ENCODE peak calls at places on chromosomes 1 and 21, in eight cellular contexts. One of them, this sample, is unnamed.

GRCh38 chr1:9233241-9233941 is 1.2 kb upstream of the H6PD start:
- DNase-seq in Caco-2: no peak
- DNase-seq in mammary epithelial cell: no peak
- DNase-seq in heart left ventricle: peak; percentile 92
- DNase-seq in fibroblast of lung: peak; percentile 54
- DNase-seq in transverse colon: peak; percentile 68
- DNase-seq in CD8-positive, alpha-beta T cell: no peak
- DNase-seq in lower lobe of right lung: peak; percentile 89
- DNase-seq in this sample: no peak

GRCh38 chr1:116254776-116255175 is 118.3 kb upstream of the ATP1A1 start:
- DNase-seq in Caco-2: no peak
- DNase-seq in mammary epithelial cell: peak; percentile 30
- DNase-seq in heart left ventricle: no peak
- DNase-seq in fibroblast of lung: peak; percentile 1
- DNase-seq in transverse colon: peak; percentile 79
- DNase-seq in CD8-positive, alpha-beta T cell: no peak
- DNase-seq in lower lobe of right lung: no peak
- DNase-seq in this sample: no peak

GRCh38 chr1:190563230-190563629 is 85.6 kb upstream of the BRINP3 start:
- DNase-seq in Caco-2: no peak
- DNase-seq in mammary epithelial cell: no peak
- DNase-seq in heart left ventricle: no peak
- DNase-seq in fibroblast of lung: no peak
- DNase-seq in transverse colon: no peak
- DNase-seq in CD8-positive, alpha-beta T cell: no peak
- DNase-seq in lower lobe of right lung: no peak
- DNase-seq in this sample: no peak

GRCh38 chr21:46117586-46118304 is 19.8 kb downstream of the COL6A2 start:
- DNase-seq in Caco-2: no peak
- DNase-seq in mammary epithelial cell: no peak
- DNase-seq in heart left ventricle: peak; percentile 25
- DNase-seq in fibroblast of lung: no peak
- DNase-seq in transverse colon: peak; percentile 5
- DNase-seq in CD8-positive, alpha-beta T cell: no peak
- DNase-seq in lower lobe of right lung: peak; percentile 44
- DNase-seq in this sample: peak; percentile 34

GRCh38 chr1:163472267-163472666 is 150.5 kb downstream of the NUF2 start:
- DNase-seq in Caco-2: no peak
- DNase-seq in mammary epithelial cell: no peak
- DNase-seq in heart left ventricle: no peak
- DNase-seq in fibroblast of lung: peak; percentile 1
- DNase-seq in transverse colon: no peak
- DNase-seq in CD8-positive, alpha-beta T cell: no peak
- DNase-seq in lower lobe of right lung: no peak
- DNase-seq in this sample: no peak

GRCh38 chr1:54577612-54578011 is 29.6 kb downstream of the ACOT11 start:
- DNase-seq in Caco-2: no peak
- DNase-seq in mammary epithelial cell: no peak
- DNase-seq in heart left ventricle: peak; percentile 87
- DNase-seq in fibroblast of lung: peak; percentile 19
- DNase-seq in transverse colon: peak; percentile 72
- DNase-seq in CD8-positive, alpha-beta T cell: no peak
- DNase-seq in lower lobe of right lung: peak; percentile 86
- DNase-seq in this sample: no peak

GRCh38 chr1:52683367-52683940 is 14.7 kb downstream of the COA7 start:
- DNase-seq in Caco-2: no peak
- DNase-seq in mammary epithelial cell: no peak
- DNase-seq in heart left ventricle: no peak
- DNase-seq in fibroblast of lung: no peak
- DNase-seq in transverse colon: no peak
- DNase-seq in CD8-positive, alpha-beta T cell: no peak
- DNase-seq in lower lobe of right lung: no peak
- DNase-seq in this sample: no peak

GRCh38 chr1:169648187-169648586 is 18.3 kb upstream of the SELP start:
- DNase-seq in Caco-2: no peak
- DNase-seq in mammary epithelial cell: no peak
- DNase-seq in heart left ventricle: no peak
- DNase-seq in fibroblast of lung: no peak
- DNase-seq in transverse colon: no peak
- DNase-seq in CD8-positive, alpha-beta T cell: no peak
- DNase-seq in lower lobe of right lung: no peak
- DNase-seq in this sample: no peak

GRCh38 chr1:11531314-11531870 is 52.4 kb downstream of the DISP3 start:
- DNase-seq in Caco-2: peak; percentile 20
- DNase-seq in mammary epithelial cell: peak; percentile 79
- DNase-seq in heart left ventricle: no peak
- DNase-seq in fibroblast of lung: no peak
- DNase-seq in transverse colon: no peak
- DNase-seq in CD8-positive, alpha-beta T cell: no peak
- DNase-seq in lower lobe of right lung: no peak
- DNase-seq in this sample: no peak

GRCh38 chr1:212782422-212783154 is 9.0 kb downstream of the NSL1 start:
- DNase-seq in Caco-2: no peak
- DNase-seq in mammary epithelial cell: peak; percentile 7
- DNase-seq in heart left ventricle: peak; percentile 40
- DNase-seq in fibroblast of lung: peak; percentile 55
- DNase-seq in transverse colon: no peak
- DNase-seq in CD8-positive, alpha-beta T cell: no peak
- DNase-seq in lower lobe of right lung: no peak
- DNase-seq in this sample: peak; percentile 23

GRCh38 chr1:39485046-39485803 is 6.2 kb upstream of the BMP8A start:
- DNase-seq in Caco-2: no peak
- DNase-seq in mammary epithelial cell: no peak
- DNase-seq in heart left ventricle: peak; percentile 67
- DNase-seq in fibroblast of lung: no peak
- DNase-seq in transverse colon: no peak
- DNase-seq in CD8-positive, alpha-beta T cell: no peak
- DNase-seq in lower lobe of right lung: no peak
- DNase-seq in this sample: no peak
- H3K36me3 ChIP-seq in Caco-2: no peaks in the 10 kb centered on the region
- H3K36me3 ChIP-seq in mammary epithelial cell: peaks cover 24% of the 10 kb centered on the region
- H3K36me3 ChIP-seq in heart left ventricle: peaks cover 39% of the 10 kb centered on the region
- H3K36me3 ChIP-seq in fibroblast of lung: peaks cover 22% of the 10 kb centered on the region
- H3K36me3 ChIP-seq in transverse colon: no peaks in the 10 kb centered on the region
- H3K36me3 ChIP-seq in CD8-positive, alpha-beta T cell: peaks cover 32% of the 10 kb centered on the region
- H3K36me3 ChIP-seq in lower lobe of right lung: peaks cover 83% of the 10 kb centered on the region
- H3K36me3 ChIP-seq in this sample: peaks cover 42% of the 10 kb centered on the region

DNA sequence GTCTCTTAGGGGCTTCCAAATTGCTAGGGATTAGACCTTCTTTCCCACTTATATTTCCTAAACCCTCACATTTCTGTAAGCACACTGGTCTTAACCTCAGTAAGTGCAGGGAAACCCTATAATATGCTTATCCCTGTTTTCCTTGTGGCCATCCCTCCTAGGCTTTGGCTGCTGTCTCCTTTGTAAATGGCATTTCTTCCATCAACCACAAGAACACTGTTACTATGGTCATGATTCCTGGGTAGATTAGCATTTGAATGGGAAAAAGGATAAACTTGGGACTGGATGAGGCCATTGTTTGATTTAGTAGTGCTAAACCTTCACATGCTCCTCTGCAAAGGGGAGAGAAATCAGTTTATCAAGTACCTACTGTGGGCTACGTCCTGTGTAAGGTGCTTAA is 16.2 kb upstream of the AGO3 start:
- DNase-seq in Caco-2: no peak
- DNase-seq in mammary epithelial cell: no peak
- DNase-seq in heart left ventricle: no peak
- DNase-seq in fibroblast of lung: no peak
- DNase-seq in transverse colon: no peak
- DNase-seq in CD8-positive, alpha-beta T cell: no peak
- DNase-seq in lower lobe of right lung: no peak
- DNase-seq in this sample: no peak
- H3K36me3 ChIP-seq in Caco-2: no peaks in the 10 kb centered on the region
- H3K36me3 ChIP-seq in mammary epithelial cell: peaks cover 14% of the 10 kb centered on the region
- H3K36me3 ChIP-seq in heart left ventricle: peaks cover 47% of the 10 kb centered on the region
- H3K36me3 ChIP-seq in fibroblast of lung: peaks cover 11% of the 10 kb centered on the region
- H3K36me3 ChIP-seq in transverse colon: no peaks in the 10 kb centered on the region
- H3K36me3 ChIP-seq in CD8-positive, alpha-beta T cell: peaks cover 57% of the 10 kb centered on the region
- H3K36me3 ChIP-seq in lower lobe of right lung: peaks cover 97% of the 10 kb centered on the region
- H3K36me3 ChIP-seq in this sample: peaks cover 67% of the 10 kb centered on the region

GRCh38 chr21:42864812-42865211 is 14.5 kb downstream of the WDR4 start:
- DNase-seq in Caco-2: no peak
- DNase-seq in mammary epithelial cell: no peak
- DNase-seq in heart left ventricle: no peak
- DNase-seq in fibroblast of lung: no peak
- DNase-seq in transverse colon: no peak
- DNase-seq in CD8-positive, alpha-beta T cell: no peak
- DNase-seq in lower lobe of right lung: no peak
- DNase-seq in this sample: no peak

GRCh38 chr21:42865361-42866160 is 13.8 kb downstream of the WDR4 start:
- DNase-seq in Caco-2: no peak
- DNase-seq in mammary epithelial cell: no peak
- DNase-seq in heart left ventricle: no peak
- DNase-seq in fibroblast of lung: no peak
- DNase-seq in transverse colon: no peak
- DNase-seq in CD8-positive, alpha-beta T cell: no peak
- DNase-seq in lower lobe of right lung: peak; percentile 92
- DNase-seq in this sample: no peak

GRCh38 chr21:42862774-42863503 is 16.4 kb downstream of the WDR4 start:
- DNase-seq in Caco-2: peak; percentile 15
- DNase-seq in mammary epithelial cell: peak; percentile 44
- DNase-seq in heart left ventricle: no peak
- DNase-seq in fibroblast of lung: no peak
- DNase-seq in transverse colon: peak; percentile 41
- DNase-seq in CD8-positive, alpha-beta T cell: no peak
- DNase-seq in lower lobe of right lung: no peak
- DNase-seq in this sample: no peak

GRCh38 chr21:42863504-42863870 is 15.9 kb downstream of the WDR4 start:
- DNase-seq in Caco-2: no peak
- DNase-seq in mammary epithelial cell: no peak
- DNase-seq in heart left ventricle: no peak
- DNase-seq in fibroblast of lung: no peak
- DNase-seq in transverse colon: no peak
- DNase-seq in CD8-positive, alpha-beta T cell: no peak
- DNase-seq in lower lobe of right lung: no peak
- DNase-seq in this sample: no peak

DNA sequence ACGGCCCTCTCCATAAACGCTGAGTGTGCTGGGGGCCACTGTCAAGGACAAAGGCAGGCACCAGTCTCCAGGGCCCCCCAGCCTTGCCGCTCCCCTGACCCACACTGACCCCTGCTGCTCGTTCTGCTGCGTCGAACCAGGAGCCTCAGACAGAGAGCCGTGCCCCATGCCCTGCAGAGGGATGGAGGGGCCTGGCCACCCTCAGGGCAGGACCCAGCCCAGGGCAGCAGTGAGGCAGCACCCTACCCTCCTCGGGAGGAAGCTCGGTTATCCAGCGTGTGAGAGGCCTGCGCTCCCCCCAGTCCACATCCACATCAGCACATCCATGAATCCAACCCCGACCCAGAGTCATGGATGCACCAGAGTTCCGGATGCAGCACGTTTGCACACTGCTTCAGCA is 15.1 kb downstream of the WDR4 start:
- DNase-seq in Caco-2: no peak
- DNase-seq in mammary epithelial cell: no peak
- DNase-seq in heart left ventricle: no peak
- DNase-seq in fibroblast of lung: no peak
- DNase-seq in transverse colon: no peak
- DNase-seq in CD8-positive, alpha-beta T cell: no peak
- DNase-seq in lower lobe of right lung: no peak
- DNase-seq in this sample: no peak
- H3K36me3 ChIP-seq in Caco-2: peaks cover 2% of the 10 kb centered on the region
- H3K36me3 ChIP-seq in mammary epithelial cell: peaks cover 23% of the 10 kb centered on the region
- H3K36me3 ChIP-seq in heart left ventricle: no peaks in the 10 kb centered on the region
- H3K36me3 ChIP-seq in fibroblast of lung: peaks cover 22% of the 10 kb centered on the region
- H3K36me3 ChIP-seq in transverse colon: no peaks in the 10 kb centered on the region
- H3K36me3 ChIP-seq in CD8-positive, alpha-beta T cell: peaks cover 45% of the 10 kb centered on the region
- H3K36me3 ChIP-seq in lower lobe of right lung: peaks cover 65% of the 10 kb centered on the region
- H3K36me3 ChIP-seq in this sample: peaks cover 21% of the 10 kb centered on the region

GRCh38 chr1:85566890-85567289 is 13.7 kb upstream of the CCN1 start:
- DNase-seq in Caco-2: no peak
- DNase-seq in mammary epithelial cell: peak; percentile 29
- DNase-seq in heart left ventricle: no peak
- DNase-seq in fibroblast of lung: peak; percentile 59
- DNase-seq in transverse colon: no peak
- DNase-seq in CD8-positive, alpha-beta T cell: no peak
- DNase-seq in lower lobe of right lung: no peak
- DNase-seq in this sample: no peak

GRCh38 chr1:85568660-85569059 is 11.9 kb upstream of the CCN1 start:
- DNase-seq in Caco-2: no peak
- DNase-seq in mammary epithelial cell: no peak
- DNase-seq in heart left ventricle: no peak
- DNase-seq in fibroblast of lung: peak; percentile 23
- DNase-seq in transverse colon: no peak
- DNase-seq in CD8-positive, alpha-beta T cell: no peak
- DNase-seq in lower lobe of right lung: no peak
- DNase-seq in this sample: no peak

GRCh38 chr1:85559890-85560289 is 20.7 kb upstream of the CCN1 start:
- DNase-seq in Caco-2: no peak
- DNase-seq in mammary epithelial cell: no peak
- DNase-seq in heart left ventricle: no peak
- DNase-seq in fibroblast of lung: no peak
- DNase-seq in transverse colon: no peak
- DNase-seq in CD8-positive, alpha-beta T cell: no peak
- DNase-seq in lower lobe of right lung: no peak
- DNase-seq in this sample: no peak

GRCh38 chr1:85560305-85560704 is 20.3 kb upstream of the CCN1 start:
- DNase-seq in Caco-2: no peak
- DNase-seq in mammary epithelial cell: no peak
- DNase-seq in heart left ventricle: no peak
- DNase-seq in fibroblast of lung: no peak
- DNase-seq in transverse colon: no peak
- DNase-seq in CD8-positive, alpha-beta T cell: no peak
- DNase-seq in lower lobe of right lung: no peak
- DNase-seq in this sample: no peak

DNA sequence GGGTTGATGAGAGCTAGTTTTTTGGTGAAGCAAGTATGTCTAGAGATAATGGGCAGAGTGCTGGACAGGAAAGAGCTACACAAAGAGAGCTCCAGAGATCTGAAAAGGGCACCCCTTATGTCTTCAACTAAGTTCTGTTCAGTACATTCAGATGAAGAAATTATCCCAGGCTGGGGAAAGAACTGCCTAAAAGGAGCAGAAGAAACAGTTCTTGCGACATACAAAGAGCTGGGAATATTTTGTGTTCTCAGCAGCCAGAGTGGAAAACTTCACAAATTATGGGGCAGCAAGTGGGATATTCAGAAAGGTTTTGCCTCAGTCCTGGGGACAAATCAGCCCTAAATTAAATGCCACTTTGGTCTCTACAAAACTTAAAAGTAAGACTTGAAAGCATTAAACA is 17.4 kb upstream of the CCN1 start:
- DNase-seq in Caco-2: no peak
- DNase-seq in mammary epithelial cell: no peak
- DNase-seq in heart left ventricle: no peak
- DNase-seq in fibroblast of lung: no peak
- DNase-seq in transverse colon: no peak
- DNase-seq in CD8-positive, alpha-beta T cell: no peak
- DNase-seq in lower lobe of right lung: no peak
- DNase-seq in this sample: no peak
- H3K36me3 ChIP-seq in Caco-2: no peaks in the 10 kb centered on the region
- H3K36me3 ChIP-seq in mammary epithelial cell: no peaks in the 10 kb centered on the region
- H3K36me3 ChIP-seq in heart left ventricle: no peaks in the 10 kb centered on the region
- H3K36me3 ChIP-seq in fibroblast of lung: peaks cover 2% of the 10 kb centered on the region
- H3K36me3 ChIP-seq in transverse colon: no peaks in the 10 kb centered on the region
- H3K36me3 ChIP-seq in CD8-positive, alpha-beta T cell: no peaks in the 10 kb centered on the region
- H3K36me3 ChIP-seq in lower lobe of right lung: no peaks in the 10 kb centered on the region
- H3K36me3 ChIP-seq in this sample: no peaks in the 10 kb centered on the region

GRCh38 chr1:46708121-46708520 is 10.8 kb downstream of the EFCAB14 start:
- DNase-seq in Caco-2: no peak
- DNase-seq in mammary epithelial cell: no peak
- DNase-seq in heart left ventricle: no peak
- DNase-seq in fibroblast of lung: no peak
- DNase-seq in transverse colon: no peak
- DNase-seq in CD8-positive, alpha-beta T cell: no peak
- DNase-seq in lower lobe of right lung: no peak
- DNase-seq in this sample: no peak
- H3K36me3 ChIP-seq in Caco-2: peaks cover 1% of the 10 kb centered on the region
- H3K36me3 ChIP-seq in mammary epithelial cell: peaks cover 26% of the 10 kb centered on the region
- H3K36me3 ChIP-seq in heart left ventricle: peaks cover 23% of the 10 kb centered on the region
- H3K36me3 ChIP-seq in fibroblast of lung: peaks cover 7% of the 10 kb centered on the region
- H3K36me3 ChIP-seq in transverse colon: no peaks in the 10 kb centered on the region
- H3K36me3 ChIP-seq in CD8-positive, alpha-beta T cell: peaks cover 36% of the 10 kb centered on the region
- H3K36me3 ChIP-seq in lower lobe of right lung: peaks cover 99% of the 10 kb centered on the region
- H3K36me3 ChIP-seq in this sample: peaks cover 45% of the 10 kb centered on the region